ENCODE peak calls at places on chromosomes 5 and 9, in seven cellular contexts. One of them, this sample, is unnamed.

GRCh38 chr5:35246411-35246810 is 16.1 kb upstream of the PRLR start:
- DNase-seq in HTR-8/SVneo: no peak
- DNase-seq in stimulated activated CD8-positive, alpha-beta memory T cell treated with anti-CD3 and anti-CD28 coated beads, Interleukin-12 subunit alpha, Interleukin-12 subunit beta, amount 100 ng/mL, for 1 hour: no peak
- DNase-seq in HT-29: peak; percentile 60
- DNase-seq in hypothalamus: no peak
- DNase-seq in fibroblast of lung: no peak
- DNase-seq in ureter: no peak
- DNase-seq in this sample: no peak

GRCh38 chr5:102223542-102224444 is 72.3 kb downstream of the SLCO4C1 start:
- DNase-seq in HTR-8/SVneo: peak; percentile 1
- DNase-seq in stimulated activated CD8-positive, alpha-beta memory T cell treated with anti-CD3 and anti-CD28 coated beads, Interleukin-12 subunit alpha, Interleukin-12 subunit beta, amount 100 ng/mL, for 1 hour: no peak
- DNase-seq in HT-29: peak; percentile 79
- DNase-seq in hypothalamus: no peak
- DNase-seq in fibroblast of lung: peak; percentile 33
- DNase-seq in ureter: no peak
- DNase-seq in this sample: peak; percentile 7

GRCh38 chr5:1294839-1295649 is at the start of gene TERT:
- DNase-seq in HTR-8/SVneo: no peak
- DNase-seq in stimulated activated CD8-positive, alpha-beta memory T cell treated with anti-CD3 and anti-CD28 coated beads, Interleukin-12 subunit alpha, Interleukin-12 subunit beta, amount 100 ng/mL, for 1 hour: peak; percentile 52
- DNase-seq in HT-29: no peak
- DNase-seq in hypothalamus: no peak
- DNase-seq in fibroblast of lung: no peak
- DNase-seq in ureter: no peak
- DNase-seq in this sample: no peak

GRCh38 chr5:117454716-117455212 is 880.1 kb upstream of the SEMA6A start:
- DNase-seq in HTR-8/SVneo: no peak
- DNase-seq in stimulated activated CD8-positive, alpha-beta memory T cell treated with anti-CD3 and anti-CD28 coated beads, Interleukin-12 subunit alpha, Interleukin-12 subunit beta, amount 100 ng/mL, for 1 hour: no peak
- DNase-seq in HT-29: peak; percentile 88
- DNase-seq in hypothalamus: no peak
- DNase-seq in fibroblast of lung: peak; percentile 15
- DNase-seq in ureter: peak; percentile 61
- DNase-seq in this sample: no peak

GRCh38 chr5:175706499-175706898 is 48.6 kb downstream of the HRH2 start:
- DNase-seq in HTR-8/SVneo: no peak
- DNase-seq in stimulated activated CD8-positive, alpha-beta memory T cell treated with anti-CD3 and anti-CD28 coated beads, Interleukin-12 subunit alpha, Interleukin-12 subunit beta, amount 100 ng/mL, for 1 hour: no peak
- DNase-seq in HT-29: no peak
- DNase-seq in hypothalamus: no peak
- DNase-seq in fibroblast of lung: no peak
- DNase-seq in ureter: peak; percentile 29
- DNase-seq in this sample: no peak

GRCh38 chr5:139863855-139864558 is 68.4 kb downstream of the PSD2 start:
- DNase-seq in HTR-8/SVneo: peak; percentile 72
- DNase-seq in stimulated activated CD8-positive, alpha-beta memory T cell treated with anti-CD3 and anti-CD28 coated beads, Interleukin-12 subunit alpha, Interleukin-12 subunit beta, amount 100 ng/mL, for 1 hour: peak; percentile 30
- DNase-seq in HT-29: peak; percentile 41
- DNase-seq in hypothalamus: peak; percentile 46
- DNase-seq in fibroblast of lung: peak; percentile 59
- DNase-seq in ureter: peak; percentile 77
- DNase-seq in this sample: peak; percentile 13

GRCh38 chr9:113624721-113625120 is 161.2 kb downstream of the RGS3 start:
- DNase-seq in HTR-8/SVneo: no peak
- DNase-seq in stimulated activated CD8-positive, alpha-beta memory T cell treated with anti-CD3 and anti-CD28 coated beads, Interleukin-12 subunit alpha, Interleukin-12 subunit beta, amount 100 ng/mL, for 1 hour: no peak
- DNase-seq in HT-29: no peak
- DNase-seq in hypothalamus: no peak
- DNase-seq in fibroblast of lung: no peak
- DNase-seq in ureter: no peak
- DNase-seq in this sample: peak; percentile 62

GRCh38 chr5:133753856-133754255 is 141.5 kb upstream of the FSTL4 start:
- DNase-seq in HTR-8/SVneo: peak; percentile 25
- DNase-seq in stimulated activated CD8-positive, alpha-beta memory T cell treated with anti-CD3 and anti-CD28 coated beads, Interleukin-12 subunit alpha, Interleukin-12 subunit beta, amount 100 ng/mL, for 1 hour: no peak
- DNase-seq in HT-29: no peak
- DNase-seq in hypothalamus: no peak
- DNase-seq in fibroblast of lung: no peak
- DNase-seq in ureter: no peak
- DNase-seq in this sample: no peak

GRCh38 chr5:88787856-88788255 is 95.1 kb downstream of the MEF2C start:
- DNase-seq in HTR-8/SVneo: no peak
- DNase-seq in stimulated activated CD8-positive, alpha-beta memory T cell treated with anti-CD3 and anti-CD28 coated beads, Interleukin-12 subunit alpha, Interleukin-12 subunit beta, amount 100 ng/mL, for 1 hour: no peak
- DNase-seq in HT-29: no peak
- DNase-seq in hypothalamus: no peak
- DNase-seq in fibroblast of lung: no peak
- DNase-seq in ureter: no peak
- DNase-seq in this sample: peak; percentile 47

GRCh38 chr9:122816163-122816867 is 12.1 kb downstream of the PDCL start:
- DNase-seq in HTR-8/SVneo: no peak
- DNase-seq in stimulated activated CD8-positive, alpha-beta memory T cell treated with anti-CD3 and anti-CD28 coated beads, Interleukin-12 subunit alpha, Interleukin-12 subunit beta, amount 100 ng/mL, for 1 hour: peak; percentile 20
- DNase-seq in HT-29: no peak
- DNase-seq in hypothalamus: no peak
- DNase-seq in fibroblast of lung: no peak
- DNase-seq in ureter: no peak
- DNase-seq in this sample: no peak

GRCh38 chr9:92982130-92982529 is 34.8 kb downstream of the FGD3 start:
- DNase-seq in HTR-8/SVneo: no peak
- DNase-seq in stimulated activated CD8-positive, alpha-beta memory T cell treated with anti-CD3 and anti-CD28 coated beads, Interleukin-12 subunit alpha, Interleukin-12 subunit beta, amount 100 ng/mL, for 1 hour: no peak
- DNase-seq in HT-29: no peak
- DNase-seq in hypothalamus: no peak
- DNase-seq in fibroblast of lung: no peak
- DNase-seq in ureter: no peak
- DNase-seq in this sample: no peak

GRCh38 chr5:77128411-77129061 is 41.5 kb upstream of the ZBED3 start:
- DNase-seq in HTR-8/SVneo: no peak
- DNase-seq in stimulated activated CD8-positive, alpha-beta memory T cell treated with anti-CD3 and anti-CD28 coated beads, Interleukin-12 subunit alpha, Interleukin-12 subunit beta, amount 100 ng/mL, for 1 hour: no peak
- DNase-seq in HT-29: no peak
- DNase-seq in hypothalamus: no peak
- DNase-seq in fibroblast of lung: no peak
- DNase-seq in ureter: no peak
- DNase-seq in this sample: no peak

GRCh38 chr9:117458066-117458465 is 43.2 kb upstream of the ASTN2 start:
- DNase-seq in HTR-8/SVneo: no peak
- DNase-seq in stimulated activated CD8-positive, alpha-beta memory T cell treated with anti-CD3 and anti-CD28 coated beads, Interleukin-12 subunit alpha, Interleukin-12 subunit beta, amount 100 ng/mL, for 1 hour: no peak
- DNase-seq in HT-29: no peak
- DNase-seq in hypothalamus: no peak
- DNase-seq in fibroblast of lung: no peak
- DNase-seq in ureter: no peak
- DNase-seq in this sample: no peak

GRCh38 chr5:67831081-67831480 is 384.5 kb upstream of the PIK3R1 start:
- DNase-seq in HTR-8/SVneo: no peak
- DNase-seq in stimulated activated CD8-positive, alpha-beta memory T cell treated with anti-CD3 and anti-CD28 coated beads, Interleukin-12 subunit alpha, Interleukin-12 subunit beta, amount 100 ng/mL, for 1 hour: no peak
- DNase-seq in HT-29: no peak
- DNase-seq in hypothalamus: no peak
- DNase-seq in fibroblast of lung: no peak
- DNase-seq in ureter: no peak
- DNase-seq in this sample: no peak

GRCh38 chr5:94754824-94755223 is 136.4 kb downstream of the SLF1 start:
- DNase-seq in HTR-8/SVneo: no peak
- DNase-seq in stimulated activated CD8-positive, alpha-beta memory T cell treated with anti-CD3 and anti-CD28 coated beads, Interleukin-12 subunit alpha, Interleukin-12 subunit beta, amount 100 ng/mL, for 1 hour: no peak
- DNase-seq in HT-29: no peak
- DNase-seq in hypothalamus: no peak
- DNase-seq in fibroblast of lung: no peak
- DNase-seq in ureter: no peak
- DNase-seq in this sample: no peak

GRCh38 chr5:172859966-172860365 is 25.9 kb downstream of the ERGIC1 start:
- DNase-seq in HTR-8/SVneo: no peak
- DNase-seq in stimulated activated CD8-positive, alpha-beta memory T cell treated with anti-CD3 and anti-CD28 coated beads, Interleukin-12 subunit alpha, Interleukin-12 subunit beta, amount 100 ng/mL, for 1 hour: no peak
- DNase-seq in HT-29: peak; percentile 45
- DNase-seq in hypothalamus: no peak
- DNase-seq in fibroblast of lung: no peak
- DNase-seq in ureter: no peak
- DNase-seq in this sample: no peak

GRCh38 chr5:122471752-122472061 is 159.7 kb downstream of the SNCAIP start:
- DNase-seq in HTR-8/SVneo: no peak
- DNase-seq in stimulated activated CD8-positive, alpha-beta memory T cell treated with anti-CD3 and anti-CD28 coated beads, Interleukin-12 subunit alpha, Interleukin-12 subunit beta, amount 100 ng/mL, for 1 hour: no peak
- DNase-seq in HT-29: no peak
- DNase-seq in hypothalamus: no peak
- DNase-seq in fibroblast of lung: no peak
- DNase-seq in ureter: no peak
- DNase-seq in this sample: no peak

GRCh38 chr9:114153761-114154596 is 1.4 kb upstream of the COL27A1 start:
- DNase-seq in HTR-8/SVneo: peak; percentile 42
- DNase-seq in stimulated activated CD8-positive, alpha-beta memory T cell treated with anti-CD3 and anti-CD28 coated beads, Interleukin-12 subunit alpha, Interleukin-12 subunit beta, amount 100 ng/mL, for 1 hour: no peak
- DNase-seq in HT-29: peak; percentile 46
- DNase-seq in hypothalamus: no peak
- DNase-seq in fibroblast of lung: no peak
- DNase-seq in ureter: no peak
- DNase-seq in this sample: peak; percentile 19

GRCh38 chr9:129383005-129383414 is 204.9 kb upstream of the IER5L start:
- DNase-seq in HTR-8/SVneo: no peak
- DNase-seq in stimulated activated CD8-positive, alpha-beta memory T cell treated with anti-CD3 and anti-CD28 coated beads, Interleukin-12 subunit alpha, Interleukin-12 subunit beta, amount 100 ng/mL, for 1 hour: no peak
- DNase-seq in HT-29: peak; percentile 92
- DNase-seq in hypothalamus: no peak
- DNase-seq in fibroblast of lung: no peak
- DNase-seq in ureter: peak; percentile 86
- DNase-seq in this sample: no peak

GRCh38 chr5:159218595-159219023 is 9.3 kb upstream of the RNF145 start:
- DNase-seq in HTR-8/SVneo: no peak
- DNase-seq in stimulated activated CD8-positive, alpha-beta memory T cell treated with anti-CD3 and anti-CD28 coated beads, Interleukin-12 subunit alpha, Interleukin-12 subunit beta, amount 100 ng/mL, for 1 hour: no peak
- DNase-seq in HT-29: no peak
- DNase-seq in hypothalamus: no peak
- DNase-seq in fibroblast of lung: peak; percentile 83
- DNase-seq in ureter: no peak
- DNase-seq in this sample: peak; percentile 14

GRCh38 chr9:137516144-137516917 is 33.9 kb downstream of the PNPLA7 start:
- DNase-seq in HTR-8/SVneo: no peak
- DNase-seq in stimulated activated CD8-positive, alpha-beta memory T cell treated with anti-CD3 and anti-CD28 coated beads, Interleukin-12 subunit alpha, Interleukin-12 subunit beta, amount 100 ng/mL, for 1 hour: no peak
- DNase-seq in HT-29: no peak
- DNase-seq in hypothalamus: no peak
- DNase-seq in fibroblast of lung: no peak
- DNase-seq in ureter: no peak
- DNase-seq in this sample: no peak

GRCh38 chr9:136674786-136675349 is 12.2 kb downstream of the EGFL7 start:
- DNase-seq in HTR-8/SVneo: no peak
- DNase-seq in stimulated activated CD8-positive, alpha-beta memory T cell treated with anti-CD3 and anti-CD28 coated beads, Interleukin-12 subunit alpha, Interleukin-12 subunit beta, amount 100 ng/mL, for 1 hour: no peak
- DNase-seq in HT-29: no peak
- DNase-seq in hypothalamus: no peak
- DNase-seq in fibroblast of lung: no peak
- DNase-seq in ureter: no peak
- DNase-seq in this sample: no peak

GRCh38 chr5:123916331-123917121 is 404.5 kb downstream of the CSNK1G3 start:
- DNase-seq in HTR-8/SVneo: peak; percentile 47
- DNase-seq in stimulated activated CD8-positive, alpha-beta memory T cell treated with anti-CD3 and anti-CD28 coated beads, Interleukin-12 subunit alpha, Interleukin-12 subunit beta, amount 100 ng/mL, for 1 hour: no peak
- DNase-seq in HT-29: peak; percentile 70
- DNase-seq in hypothalamus: no peak
- DNase-seq in fibroblast of lung: peak; percentile 58
- DNase-seq in ureter: no peak
- DNase-seq in this sample: peak; percentile 95

GRCh38 chr9:86695904-86696424 is 251.3 kb downstream of the GAS1 start:
- DNase-seq in HTR-8/SVneo: no peak
- DNase-seq in stimulated activated CD8-positive, alpha-beta memory T cell treated with anti-CD3 and anti-CD28 coated beads, Interleukin-12 subunit alpha, Interleukin-12 subunit beta, amount 100 ng/mL, for 1 hour: no peak
- DNase-seq in HT-29: no peak
- DNase-seq in hypothalamus: no peak
- DNase-seq in fibroblast of lung: peak; percentile 39
- DNase-seq in ureter: no peak
- DNase-seq in this sample: peak; percentile 23

GRCh38 chr9:77021928-77022782 is 2.7 kb downstream of the FOXB2 start:
- DNase-seq in HTR-8/SVneo: no peak
- DNase-seq in stimulated activated CD8-positive, alpha-beta memory T cell treated with anti-CD3 and anti-CD28 coated beads, Interleukin-12 subunit alpha, Interleukin-12 subunit beta, amount 100 ng/mL, for 1 hour: no peak
- DNase-seq in HT-29: no peak
- DNase-seq in hypothalamus: no peak
- DNase-seq in fibroblast of lung: no peak
- DNase-seq in ureter: no peak
- DNase-seq in this sample: no peak

This sample was measured in astrocyte.